ENCODE peak calls at places on chromosomes 5 and 9, in nine cellular contexts. R is tibial artery; Z is AG10803; U is left kidney; K is substantia nigra; I is T-helper 22 cell; X is stimulated activated CD4-positive, alpha-beta T cell treated with anti-CD3 and anti-CD28 coated beads, Interleukin-12 subunit alpha, Interleukin-12 subunit beta, amount 100 ng/mL, for 4 hours; Q is RWPE1; F is choroid plexus epithelial cell. P is an unnamed sample.

GRCh38 chr5:89471556-89471955 is 588.6 kb upstream of the MEF2C start:
- DNase-seq in R (no peak), Z (peak; percentile 83), U (no peak), K (no peak), I (no peak), X (no peak), Q (no peak), F (peak; percentile 20), P (no peak)

GRCh38 chr9:127059030-127059429 is 63.4 kb downstream of the ANGPTL2 start:
- DNase-seq in R (no peak), Z (no peak), U (no peak), K (no peak), I (no peak), X (no peak), Q (no peak), F (no peak), P (no peak)

GRCh38 chr5:138438724-138439536 is at the start of gene REEP2:
- DNase-seq in R (no peak), Z (peak; percentile 42), U (peak; percentile 92), K (no peak), I (peak; percentile 36), X (peak; percentile 69), Q (peak; percentile 56), F (peak; percentile 48), P (no peak)

GRCh38 chr9:7894231-7894630 is 94.7 kb upstream of the DMAC1 start:
- DNase-seq in R (no peak), Z (no peak), U (no peak), K (no peak), I (no peak), X (no peak), Q (no peak), F (no peak), P (no peak)

GRCh38 chr9:3777137-3777536 is 251.3 kb upstream of the RFX3 start:
- DNase-seq in R (no peak), Z (no peak), U (no peak), K (no peak), I (no peak), X (no peak), Q (peak; percentile 1), F (no peak), P (no peak)

GRCh38 chr9:124797343-124798103 is 20.6 kb downstream of the OLFML2A start:
- DNase-seq in R (no peak), Z (no peak), U (no peak), K (no peak), I (no peak), X (no peak), Q (no peak), F (no peak), P (no peak)

GRCh38 chr5:168908207-168908606 is 329.0 kb upstream of the PANK3 start:
- DNase-seq in R (no peak), Z (peak; percentile 80), U (peak; percentile 29), K (no peak), I (no peak), X (no peak), Q (peak; percentile 23), F (peak; percentile 31), P (no peak)

GRCh38 chr5:176388003-176388340 is 426 bp downstream of the NOP16 start:
- DNase-seq in R (no peak), Z (no peak), U (peak; percentile 71), K (no peak), I (no peak), X (peak; percentile 15), Q (peak; percentile 50), F (peak; percentile 29), P (no peak)

GRCh38 chr9:69970001-69970531 is 73.6 kb upstream of the MAMDC2 start:
- DNase-seq in R (no peak), Z (no peak), U (no peak), K (no peak), I (no peak), X (no peak), Q (no peak), F (no peak), P (no peak)

GRCh38 chr5:172438304-172438652 is 16.0 kb downstream of the SH3PXD2B start:
- DNase-seq in R (no peak), Z (peak; percentile 38), U (no peak), K (no peak), I (no peak), X (no peak), Q (no peak), F (no peak), P (peak; percentile 52)

GRCh38 chr9:115590016-115590415 is 472.1 kb upstream of the TNC start:
- DNase-seq in R (peak; percentile 34), Z (peak; percentile 98), U (no peak), K (no peak), I (no peak), X (no peak), Q (peak; percentile 89), F (peak; percentile 94), P (no peak)

GRCh38 chr5:75620184-75620959 is 9.1 kb downstream of the ANKDD1B start:
- DNase-seq in R (no peak), Z (no peak), U (no peak), K (no peak), I (no peak), X (no peak), Q (no peak), F (no peak), P (no peak)

GRCh38 chr5:138873096-138873885 is 1.8 kb downstream of the LRRTM2 start:
- DNase-seq in R (no peak), Z (no peak), U (peak; percentile 51), K (no peak), I (no peak), X (no peak), Q (no peak), F (no peak), P (peak; percentile 26)

GRCh38 chr9:38417003-38417965 is 7.0 kb downstream of the IGFBPL1 start:
- DNase-seq in R (no peak), Z (no peak), U (peak; percentile 59), K (no peak), I (no peak), X (peak; percentile 11), Q (peak; percentile 31), F (peak; percentile 23), P (no peak)

GRCh38 chr9:123763910-123764588 is 165.9 kb downstream of the DENND1A start:
- DNase-seq in R (no peak), Z (peak; percentile 82), U (peak; percentile 38), K (no peak), I (no peak), X (no peak), Q (no peak), F (peak; percentile 34), P (no peak)

GRCh38 chr5:172453206-172453985 is 929 bp downstream of the SH3PXD2B start:
- DNase-seq in R (no peak), Z (peak; percentile 64), U (peak; percentile 94), K (no peak), I (no peak), X (no peak), Q (peak; percentile 68), F (peak; percentile 77), P (no peak)

GRCh38 chr5:144336619-144337018 is 165.9 kb downstream of the KCTD16 start:
- DNase-seq in R (no peak), Z (no peak), U (no peak), K (no peak), I (no peak), X (no peak), Q (no peak), F (no peak), P (no peak)

GRCh38 chr5:17359451-17359965 is 138.5 kb upstream of the TAF11L2 start:
- DNase-seq in R (no peak), Z (peak; percentile 95), U (no peak), K (no peak), I (no peak), X (no peak), Q (no peak), F (peak; percentile 82), P (no peak)

GRCh38 chr5:69415584-69415958 is 655 bp downstream of the MARVELD2 start:
- DNase-seq in R (no peak), Z (no peak), U (peak; percentile 80), K (no peak), I (no peak), X (no peak), Q (peak; percentile 57), F (no peak), P (no peak)

GRCh38 chr5:132136906-132137305 is 63.3 kb downstream of the CSF2 start:
- DNase-seq in R (no peak), Z (peak; percentile 86), U (no peak), K (no peak), I (no peak), X (no peak), Q (peak; percentile 52), F (peak; percentile 41), P (no peak)

GRCh38 chr5:138177936-138178515 is 404 bp downstream of the BRD8 start:
- DNase-seq in R (no peak), Z (peak; percentile 20), U (peak; percentile 70), K (no peak), I (no peak), X (peak; percentile 7), Q (peak; percentile 73), F (peak; percentile 61), P (no peak)

GRCh38 chr5:66582499-66582898 is 13.7 kb upstream of the MAST4 start:
- DNase-seq in R (no peak), Z (peak; percentile 34), U (no peak), K (no peak), I (no peak), X (no peak), Q (peak; percentile 75), F (no peak), P (no peak)

GRCh38 chr5:135398160-135398854 is 724 bp downstream of the MACROH2A1 start:
- DNase-seq in R (no peak), Z (peak; percentile 38), U (peak; percentile 69), K (no peak), I (no peak), X (peak; percentile 39), Q (peak; percentile 48), F (peak; percentile 45), P (no peak)

GRCh38 chr5:82397741-82398320 is 119.7 kb upstream of the RPS23 start:
- DNase-seq in R (no peak), Z (no peak), U (no peak), K (no peak), I (no peak), X (no peak), Q (no peak), F (peak; percentile 63), P (no peak)

GRCh38 chr9:81052846-81053245 is 636.5 kb downstream of the TLE1 start:
- DNase-seq in R (no peak), Z (peak; percentile 1), U (no peak), K (no peak), I (no peak), X (no peak), Q (peak; percentile 33), F (peak; percentile 81), P (no peak)

GRCh38 chr5:1208743-1209551 is 7.6 kb downstream of the SLC6A19 start:
- DNase-seq in R (no peak), Z (peak; percentile 5), U (peak; percentile 96), K (no peak), I (no peak), X (no peak), Q (peak; percentile 37), F (peak; percentile 28), P (no peak)

GRCh38 chr5:165574140-165574539 is 2068.7 kb downstream of the MAT2B start:
- DNase-seq in R (no peak), Z (no peak), U (no peak), K (no peak), I (no peak), X (no peak), Q (no peak), F (no peak), P (no peak)

GRCh38 chr5:143170104-143170503 is 233.4 kb downstream of the NR3C1 start:
- DNase-seq in R (no peak), Z (no peak), U (no peak), K (no peak), I (no peak), X (no peak), Q (no peak), F (no peak), P (no peak)

GRCh38 chr5:139058121-139058520 is 140.0 kb downstream of the SIL1 start:
- DNase-seq in R (no peak), Z (peak; percentile 89), U (no peak), K (no peak), I (no peak), X (no peak), Q (no peak), F (peak; percentile 52), P (no peak)

GRCh38 chr9:101440714-101441230 is 5.2 kb upstream of the ALDOB start:
- DNase-seq in R (no peak), Z (no peak), U (no peak), K (no peak), I (no peak), X (no peak), Q (no peak), F (no peak), P (no peak)